ENCODE peak calls at places on chromosomes 1 and 21, in nine cellular contexts. One of them, this sample, is unnamed.

GRCh38 chr1:230822092-230822581 is 46.2 kb downstream of the C1orf198 start:
- DNase-seq in SJSA1: no peak
- DNase-seq in cardiac muscle cell: no peak
- DNase-seq in K562: no peak
- DNase-seq in lower lobe of right lung: no peak
- DNase-seq in PC-3: no peak
- DNase-seq in upper lobe of right lung: no peak
- DNase-seq in mammary epithelial cell: no peak
- DNase-seq in BJ: peak; percentile 59
- DNase-seq in this sample: no peak

GRCh38 chr1:6483010-6483760 is 8.3 kb downstream of the PLEKHG5 start:
- DNase-seq in SJSA1: no peak
- DNase-seq in cardiac muscle cell: no peak
- DNase-seq in K562: no peak
- DNase-seq in lower lobe of right lung: peak; percentile 90
- DNase-seq in PC-3: no peak
- DNase-seq in upper lobe of right lung: peak; percentile 93
- DNase-seq in mammary epithelial cell: no peak
- DNase-seq in BJ: no peak
- DNase-seq in this sample: no peak

GRCh38 chr1:1578371-1578940 is 3.8 kb upstream of the SSU72 start:
- DNase-seq in SJSA1: no peak
- DNase-seq in cardiac muscle cell: no peak
- DNase-seq in K562: no peak
- DNase-seq in lower lobe of right lung: no peak
- DNase-seq in PC-3: no peak
- DNase-seq in upper lobe of right lung: no peak
- DNase-seq in mammary epithelial cell: no peak
- DNase-seq in BJ: no peak
- DNase-seq in this sample: no peak

GRCh38 chr1:48697066-48697707 is 79.5 kb downstream of the BEND5 start:
- DNase-seq in SJSA1: no peak
- DNase-seq in cardiac muscle cell: peak; percentile 46
- DNase-seq in K562: peak; percentile 65
- DNase-seq in lower lobe of right lung: peak; percentile 71
- DNase-seq in PC-3: peak; percentile 72
- DNase-seq in upper lobe of right lung: peak; percentile 75
- DNase-seq in mammary epithelial cell: peak; percentile 40
- DNase-seq in BJ: no peak
- DNase-seq in this sample: peak; percentile 62

GRCh38 chr1:199688774-199689173 is 338.7 kb upstream of the NR5A2 start:
- DNase-seq in SJSA1: no peak
- DNase-seq in cardiac muscle cell: no peak
- DNase-seq in K562: no peak
- DNase-seq in lower lobe of right lung: no peak
- DNase-seq in PC-3: no peak
- DNase-seq in upper lobe of right lung: no peak
- DNase-seq in mammary epithelial cell: no peak
- DNase-seq in BJ: no peak
- DNase-seq in this sample: no peak

GRCh38 chr1:158248122-158248521 is 6.1 kb upstream of the CD1A start:
- DNase-seq in SJSA1: no peak
- DNase-seq in cardiac muscle cell: no peak
- DNase-seq in K562: no peak
- DNase-seq in lower lobe of right lung: no peak
- DNase-seq in PC-3: no peak
- DNase-seq in upper lobe of right lung: no peak
- DNase-seq in mammary epithelial cell: no peak
- DNase-seq in BJ: no peak
- DNase-seq in this sample: no peak

GRCh38 chr1:78225153-78225552 is 179.4 kb downstream of the GIPC2 start:
- DNase-seq in SJSA1: no peak
- DNase-seq in cardiac muscle cell: no peak
- DNase-seq in K562: no peak
- DNase-seq in lower lobe of right lung: no peak
- DNase-seq in PC-3: peak; percentile 33
- DNase-seq in upper lobe of right lung: no peak
- DNase-seq in mammary epithelial cell: no peak
- DNase-seq in BJ: no peak
- DNase-seq in this sample: peak; percentile 28

GRCh38 chr1:10179751-10180150 is 30.6 kb upstream of the KIF1B start:
- DNase-seq in SJSA1: no peak
- DNase-seq in cardiac muscle cell: no peak
- DNase-seq in K562: no peak
- DNase-seq in lower lobe of right lung: no peak
- DNase-seq in PC-3: no peak
- DNase-seq in upper lobe of right lung: no peak
- DNase-seq in mammary epithelial cell: no peak
- DNase-seq in BJ: no peak
- DNase-seq in this sample: no peak

GRCh38 chr1:153404086-153404635 is 12.2 kb upstream of the S100A7A start:
- DNase-seq in SJSA1: no peak
- DNase-seq in cardiac muscle cell: no peak
- DNase-seq in K562: no peak
- DNase-seq in lower lobe of right lung: no peak
- DNase-seq in PC-3: no peak
- DNase-seq in upper lobe of right lung: no peak
- DNase-seq in mammary epithelial cell: no peak
- DNase-seq in BJ: no peak
- DNase-seq in this sample: peak; percentile 19

GRCh38 chr1:41678141-41678878 is 193.8 kb upstream of the EDN2 start:
- DNase-seq in SJSA1: no peak
- DNase-seq in cardiac muscle cell: peak; percentile 74
- DNase-seq in K562: no peak
- DNase-seq in lower lobe of right lung: no peak
- DNase-seq in PC-3: no peak
- DNase-seq in upper lobe of right lung: peak; percentile 61
- DNase-seq in mammary epithelial cell: peak; percentile 79
- DNase-seq in BJ: peak; percentile 42
- DNase-seq in this sample: no peak

GRCh38 chr21:14947613-14948160 is 117.1 kb downstream of the NRIP1 start:
- DNase-seq in SJSA1: no peak
- DNase-seq in cardiac muscle cell: no peak
- DNase-seq in K562: no peak
- DNase-seq in lower lobe of right lung: no peak
- DNase-seq in PC-3: no peak
- DNase-seq in upper lobe of right lung: no peak
- DNase-seq in mammary epithelial cell: no peak
- DNase-seq in BJ: no peak
- DNase-seq in this sample: no peak

GRCh38 chr1:224621813-224622682 is 5.9 kb downstream of the CNIH3 start:
- DNase-seq in SJSA1: no peak
- DNase-seq in cardiac muscle cell: no peak
- DNase-seq in K562: no peak
- DNase-seq in lower lobe of right lung: no peak
- DNase-seq in PC-3: no peak
- DNase-seq in upper lobe of right lung: no peak
- DNase-seq in mammary epithelial cell: no peak
- DNase-seq in BJ: no peak
- DNase-seq in this sample: no peak

GRCh38 chr1:147246910-147247655 is 4.6 kb downstream of the CHD1L start:
- DNase-seq in SJSA1: no peak
- DNase-seq in cardiac muscle cell: no peak
- DNase-seq in K562: peak; percentile 67
- DNase-seq in lower lobe of right lung: no peak
- DNase-seq in PC-3: no peak
- DNase-seq in upper lobe of right lung: no peak
- DNase-seq in mammary epithelial cell: no peak
- DNase-seq in BJ: no peak
- DNase-seq in this sample: no peak

GRCh38 chr21:31335957-31336738 is 7.9 kb downstream of the TIAM1 start:
- DNase-seq in SJSA1: peak; percentile 78
- DNase-seq in cardiac muscle cell: peak; percentile 86
- DNase-seq in K562: no peak
- DNase-seq in lower lobe of right lung: no peak
- DNase-seq in PC-3: peak; percentile 96
- DNase-seq in upper lobe of right lung: no peak
- DNase-seq in mammary epithelial cell: peak; percentile 88
- DNase-seq in BJ: peak; percentile 36
- DNase-seq in this sample: no peak

GRCh38 chr21:44927587-44928461 is 7.1 kb upstream of the ITGB2 start:
- DNase-seq in SJSA1: peak; percentile 97
- DNase-seq in cardiac muscle cell: peak; percentile 61
- DNase-seq in K562: peak; percentile 72
- DNase-seq in lower lobe of right lung: peak; percentile 68
- DNase-seq in PC-3: peak; percentile 96
- DNase-seq in upper lobe of right lung: peak; percentile 81
- DNase-seq in mammary epithelial cell: peak; percentile 89
- DNase-seq in BJ: no peak
- DNase-seq in this sample: peak; percentile 79

GRCh38 chr21:45522381-45522780 is 19.9 kb downstream of the SLC19A1 start:
- DNase-seq in SJSA1: no peak
- DNase-seq in cardiac muscle cell: no peak
- DNase-seq in K562: no peak
- DNase-seq in lower lobe of right lung: no peak
- DNase-seq in PC-3: no peak
- DNase-seq in upper lobe of right lung: peak; percentile 5
- DNase-seq in mammary epithelial cell: no peak
- DNase-seq in BJ: no peak
- DNase-seq in this sample: no peak

GRCh38 chr1:180640531-180640949 is 8.7 kb downstream of the XPR1 start:
- DNase-seq in SJSA1: no peak
- DNase-seq in cardiac muscle cell: no peak
- DNase-seq in K562: peak; percentile 69
- DNase-seq in lower lobe of right lung: no peak
- DNase-seq in PC-3: no peak
- DNase-seq in upper lobe of right lung: no peak
- DNase-seq in mammary epithelial cell: no peak
- DNase-seq in BJ: no peak
- DNase-seq in this sample: no peak

GRCh38 chr1:78229344-78229743 is 183.6 kb downstream of the GIPC2 start:
- DNase-seq in SJSA1: no peak
- DNase-seq in cardiac muscle cell: peak; percentile 88
- DNase-seq in K562: no peak
- DNase-seq in lower lobe of right lung: no peak
- DNase-seq in PC-3: peak; percentile 86
- DNase-seq in upper lobe of right lung: no peak
- DNase-seq in mammary epithelial cell: peak; percentile 80
- DNase-seq in BJ: peak; percentile 50
- DNase-seq in this sample: no peak

GRCh38 chr1:158076461-158076860 is 83.0 kb downstream of the KIRREL1 start:
- DNase-seq in SJSA1: no peak
- DNase-seq in cardiac muscle cell: no peak
- DNase-seq in K562: no peak
- DNase-seq in lower lobe of right lung: no peak
- DNase-seq in PC-3: no peak
- DNase-seq in upper lobe of right lung: no peak
- DNase-seq in mammary epithelial cell: no peak
- DNase-seq in BJ: no peak
- DNase-seq in this sample: no peak

GRCh38 chr1:46133181-46133658 is 791 bp upstream of the PIK3R3 start:
- DNase-seq in SJSA1: no peak
- DNase-seq in cardiac muscle cell: no peak
- DNase-seq in K562: no peak
- DNase-seq in lower lobe of right lung: no peak
- DNase-seq in PC-3: no peak
- DNase-seq in upper lobe of right lung: no peak
- DNase-seq in mammary epithelial cell: no peak
- DNase-seq in BJ: no peak
- DNase-seq in this sample: peak; percentile 86

GRCh38 chr1:46131727-46132528 is 501 bp downstream of the PIK3R3 start:
- DNase-seq in SJSA1: peak; percentile 44
- DNase-seq in cardiac muscle cell: peak; percentile 25
- DNase-seq in K562: peak; percentile 61
- DNase-seq in lower lobe of right lung: no peak
- DNase-seq in PC-3: peak; percentile 46
- DNase-seq in upper lobe of right lung: no peak
- DNase-seq in mammary epithelial cell: peak; percentile 37
- DNase-seq in BJ: no peak
- DNase-seq in this sample: peak; percentile 45

GRCh38 chr1:46130144-46130543 is 2.3 kb downstream of the PIK3R3 start:
- DNase-seq in SJSA1: no peak
- DNase-seq in cardiac muscle cell: no peak
- DNase-seq in K562: no peak
- DNase-seq in lower lobe of right lung: no peak
- DNase-seq in PC-3: peak; percentile 17
- DNase-seq in upper lobe of right lung: no peak
- DNase-seq in mammary epithelial cell: no peak
- DNase-seq in BJ: no peak
- DNase-seq in this sample: no peak

GRCh38 chr1:46132529-46133180 is at the start of gene PIK3R3:
- DNase-seq in SJSA1: peak; percentile 99
- DNase-seq in cardiac muscle cell: peak; percentile 100
- DNase-seq in K562: peak; percentile 100
- DNase-seq in lower lobe of right lung: peak; percentile 99
- DNase-seq in PC-3: peak; percentile 98
- DNase-seq in upper lobe of right lung: peak; percentile 99
- DNase-seq in mammary epithelial cell: peak; percentile 99
- DNase-seq in BJ: peak; percentile 87
- DNase-seq in this sample: peak; percentile 98

GRCh38 chr1:46131093-46131492 is 1.3 kb downstream of the PIK3R3 start:
- DNase-seq in SJSA1: no peak
- DNase-seq in cardiac muscle cell: no peak
- DNase-seq in K562: no peak
- DNase-seq in lower lobe of right lung: no peak
- DNase-seq in PC-3: peak; percentile 24
- DNase-seq in upper lobe of right lung: no peak
- DNase-seq in mammary epithelial cell: no peak
- DNase-seq in BJ: no peak
- DNase-seq in this sample: no peak
- H3K4me3 ChIP-seq in SJSA1: peak overlapping the region; percentile 50
- H3K4me3 ChIP-seq in cardiac muscle cell: peak overlapping the region; percentile 94
- H3K4me3 ChIP-seq in K562: peak overlapping the region; percentile 61
- H3K4me3 ChIP-seq in lower lobe of right lung: peak overlapping the region; percentile 76
- H3K4me3 ChIP-seq in PC-3: peak overlapping the region; percentile 95
- H3K4me3 ChIP-seq in upper lobe of right lung: peak overlapping the region; percentile 80
- H3K4me3 ChIP-seq in mammary epithelial cell: peak overlapping the region; percentile 78
- H3K4me3 ChIP-seq in BJ: peak overlapping the region; percentile 68
- H3K4me3 ChIP-seq in this sample: peak overlapping the region; percentile 66

GRCh38 chr1:225918280-225918679 is 5.8 kb downstream of the PYCR2 start:
- DNase-seq in SJSA1: no peak
- DNase-seq in cardiac muscle cell: no peak
- DNase-seq in K562: no peak
- DNase-seq in lower lobe of right lung: no peak
- DNase-seq in PC-3: no peak
- DNase-seq in upper lobe of right lung: no peak
- DNase-seq in mammary epithelial cell: no peak
- DNase-seq in BJ: no peak
- DNase-seq in this sample: no peak
- H3K36me3 ChIP-seq in SJSA1: peaks cover 58% of the 10 kb centered on the region
- H3K36me3 ChIP-seq in cardiac muscle cell: peaks cover 23% of the 10 kb centered on the region
- H3K36me3 ChIP-seq in K562: peaks cover 61% of the 10 kb centered on the region
- H3K36me3 ChIP-seq in lower lobe of right lung: peaks cover 54% of the 10 kb centered on the region
- H3K36me3 ChIP-seq in PC-3: peaks cover 16% of the 10 kb centered on the region
- H3K36me3 ChIP-seq in upper lobe of right lung: peaks cover 44% of the 10 kb centered on the region
- H3K36me3 ChIP-seq in mammary epithelial cell: peaks cover 3% of the 10 kb centered on the region
- H3K36me3 ChIP-seq in BJ: peaks cover 13% of the 10 kb centered on the region
- H3K36me3 ChIP-seq in this sample: peaks cover 36% of the 10 kb centered on the region

GRCh38 chr1:220353229-220354012 is 81.2 kb upstream of the RAB3GAP2 start:
- DNase-seq in SJSA1: no peak
- DNase-seq in cardiac muscle cell: no peak
- DNase-seq in K562: peak; percentile 27
- DNase-seq in lower lobe of right lung: no peak
- DNase-seq in PC-3: no peak
- DNase-seq in upper lobe of right lung: no peak
- DNase-seq in mammary epithelial cell: no peak
- DNase-seq in BJ: no peak
- DNase-seq in this sample: peak; percentile 46
- H3K27me3 ChIP-seq in SJSA1: peaks cover 7% of the 10 kb centered on the region
- H3K27me3 ChIP-seq in cardiac muscle cell: no peaks in the 10 kb centered on the region
- H3K27me3 ChIP-seq in K562: peaks cover 8% of the 10 kb centered on the region
- H3K27me3 ChIP-seq in lower lobe of right lung: no peaks in the 10 kb centered on the region
- H3K27me3 ChIP-seq in PC-3: peaks cover 29% of the 10 kb centered on the region
- H3K27me3 ChIP-seq in upper lobe of right lung: no peaks in the 10 kb centered on the region
- H3K27me3 ChIP-seq in mammary epithelial cell: no peaks in the 10 kb centered on the region
- H3K27me3 ChIP-seq in BJ: no peaks in the 10 kb centered on the region
- H3K27me3 ChIP-seq in this sample: no peaks in the 10 kb centered on the region

GRCh38 chr1:235075121-235075954 is 53.3 kb downstream of the TOMM20 start:
- DNase-seq in SJSA1: peak; percentile 91
- DNase-seq in cardiac muscle cell: peak; percentile 85
- DNase-seq in K562: peak; percentile 48
- DNase-seq in lower lobe of right lung: peak; percentile 81
- DNase-seq in PC-3: peak; percentile 91
- DNase-seq in upper lobe of right lung: peak; percentile 88
- DNase-seq in mammary epithelial cell: peak; percentile 86
- DNase-seq in BJ: peak; percentile 74
- DNase-seq in this sample: no peak
- H3K4me3 ChIP-seq in SJSA1: peak overlapping the region; percentile 9
- H3K4me3 ChIP-seq in cardiac muscle cell: no peak overlapping the region
- H3K4me3 ChIP-seq in K562: no peak overlapping the region
- H3K4me3 ChIP-seq in lower lobe of right lung: peak overlapping the region; percentile 4
- H3K4me3 ChIP-seq in PC-3: peak overlapping the region; percentile 39
- H3K4me3 ChIP-seq in upper lobe of right lung: peak overlapping the region; percentile 7
- H3K4me3 ChIP-seq in mammary epithelial cell: no peak overlapping the region
- H3K4me3 ChIP-seq in BJ: no peak overlapping the region
- H3K4me3 ChIP-seq in this sample: no peak overlapping the region